ENCODE peak calls at places on chromosomes 16 and 17, in five cellular contexts. B is HCT116, O is GM12878, J is H1, Y is HepG2. H is an unnamed sample.

GRCh38 chr16:58509256-58510096 is 5.8 kb upstream of the SETD6 start:
- DNase-seq in Y (no peak), O (no peak), J (no peak), B (no peak), H (no peak)

GRCh38 chr16:56715128-56715527 is 14.8 kb upstream of the NUP93 start:
- DNase-seq in O (no peak), B (no peak), J (no peak), Y (no peak), H (no peak)

GRCh38 chr17:1111599-1112443 is 68.0 kb downstream of the ABR start:
- DNase-seq in Y (no peak), O (no peak), B (no peak), J (no peak), H (no peak)

GRCh38 chr16:47847220-47847970 is 308.4 kb downstream of the ABCC12 start:
- DNase-seq in J (no peak), O (no peak), Y (no peak), B (no peak), H (no peak)

GRCh38 chr16:85479972-85480726 is 133.0 kb upstream of the GSE1 start:
- DNase-seq in B (no peak), Y (no peak), J (no peak), O (no peak), H (no peak)

GRCh38 chr17:76700627-76701470 is 9.9 kb downstream of the MXRA7 start:
- DNase-seq in J (no peak), O (no peak), Y (peak), B (no peak), H (no peak)

GRCh38 chr17:78998311-78999055 is 11.1 kb downstream of the CANT1 start:
- DNase-seq in B (no peak), O (no peak), Y (no peak), J (no peak), H (no peak)

GRCh38 chr17:80781188-80781577 is 210.5 kb upstream of the CHMP6 start:
- DNase-seq in B (no peak), O (no peak), Y (no peak), J (no peak), H (no peak)

GRCh38 chr17:60757437-60757836 is 79.8 kb downstream of the BCAS3 start:
- DNase-seq in J (no peak), O (no peak), Y (no peak), B (no peak), H (no peak)

GRCh38 chr16:65123846-65124513 is 2.1 kb upstream of the CDH11 start:
- DNase-seq in O (no peak), Y (no peak), B (no peak), J (no peak), H (no peak)

GRCh38 chr17:1179635-1180433 is at the start of gene ABR:
- DNase-seq in O (no peak), B (no peak), J (no peak), Y (no peak), H (no peak)

GRCh38 chr17:73175962-73176565 is 11.3 kb downstream of the SSTR2 start:
- DNase-seq in B (no peak), Y (no peak), J (no peak), O (no peak), H (no peak)

GRCh38 chr16:78775161-78775561 is 675.7 kb downstream of the WWOX start:
- DNase-seq in O (no peak), J (no peak), B (no peak), Y (no peak), H (no peak)

GRCh38 chr17:29613371-29613837 is 9.3 kb downstream of the CORO6 start:
- DNase-seq in Y (peak), B (no peak), J (no peak), O (no peak), H (peak)

GRCh38 chr17:82884923-82885322 is 45.1 kb upstream of the ZNF750 start:
- DNase-seq in B (no peak), J (no peak), Y (no peak), O (no peak), H (no peak)

GRCh38 chr17:38797828-38798227 is 1.5 kb downstream of the PIP4K2B start:
- DNase-seq in O (no peak), J (no peak), Y (no peak), B (no peak), H (no peak)

GRCh38 chr16:88681084-88681680 is 5.1 kb downstream of the SNAI3 start:
- DNase-seq in O (no peak), Y (peak), B (no peak), J (peak), H (no peak)

GRCh38 chr16:87342978-87343752 is 26.0 kb upstream of the C16orf95 start:
- DNase-seq in Y (no peak), B (no peak), O (no peak), J (no peak), H (no peak)

GRCh38 chr16:72126429-72126765 is 32.8 kb downstream of the DHX38 start:
- DNase-seq in Y (peak), O (no peak), J (no peak), B (no peak), H (no peak)

GRCh38 chr17:17236295-17237025 is 508 bp downstream of the FLCN start:
- DNase-seq in B (no peak), O (no peak), J (no peak), Y (peak), H (no peak)

GRCh38 chr16:80997139-80997798 is 9.4 kb downstream of the CMC2 start:
- DNase-seq in J (no peak), Y (peak), B (no peak), O (peak), H (no peak)

GRCh38 chr16:81650982-81651562 is 128.0 kb upstream of the PLCG2 start:
- DNase-seq in O (no peak), J (no peak), B (no peak), Y (no peak), H (no peak)

GRCh38 chr16:54934536-54935410 is 4.1 kb downstream of the IRX5 start:
- DNase-seq in Y (no peak), O (no peak), J (no peak), B (no peak), H (no peak)

GRCh38 chr17:32927724-32928526 is at the start of gene TMEM98:
- DNase-seq in J (no peak), O (no peak), Y (no peak), B (no peak), H (no peak)

GRCh38 chr17:55683554-55684315 is 38.9 kb downstream of the TMEM100 start:
- DNase-seq in O (no peak), B (no peak), Y (no peak), J (no peak), H (no peak)

GRCh38 chr17:5770556-5771270 is 186.4 kb upstream of the NLRP1 start:
- DNase-seq in Y (no peak), B (no peak), O (no peak), J (no peak), H (no peak)

GRCh38 chr17:5773942-5774341 is 189.6 kb upstream of the NLRP1 start:
- DNase-seq in J (no peak), O (no peak), B (no peak), Y (no peak), H (no peak)

GRCh38 chr17:5775098-5775497 is 190.8 kb upstream of the NLRP1 start:
- DNase-seq in J (no peak), Y (no peak), B (no peak), O (no peak), H (no peak)

GRCh38 chr17:5772720-5773119 is 188.4 kb upstream of the NLRP1 start:
- DNase-seq in J (no peak), Y (no peak), O (no peak), B (no peak), H (no peak)

DNA sequence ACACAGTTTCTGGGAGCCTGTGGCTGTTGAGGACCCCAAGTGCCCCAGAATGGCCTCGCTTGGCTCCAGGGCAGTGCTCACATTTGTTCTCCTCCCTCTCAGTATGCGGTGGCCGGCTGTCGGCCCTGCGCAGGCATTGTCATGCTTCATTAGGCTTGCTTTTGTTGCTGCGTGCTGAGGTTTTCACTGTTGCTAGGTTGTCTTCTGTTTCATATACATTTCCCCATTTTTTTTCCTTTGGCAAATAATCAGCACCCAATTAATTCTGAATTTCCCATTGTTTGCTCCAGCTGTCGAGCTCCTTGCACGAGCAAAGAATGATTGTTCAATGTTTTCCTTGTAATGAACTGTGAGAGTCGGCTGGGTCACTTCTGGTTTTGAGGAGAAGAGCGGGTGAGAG is 185.6 kb upstream of the NLRP1 start:
- DNase-seq in J (no peak), O (no peak), Y (no peak), B (no peak), H (peak)
- TF ChIP-seq ZNF274 in J (no peak), O (no peak), Y (no peak), B (no peak), H (no peak)

DNA sequence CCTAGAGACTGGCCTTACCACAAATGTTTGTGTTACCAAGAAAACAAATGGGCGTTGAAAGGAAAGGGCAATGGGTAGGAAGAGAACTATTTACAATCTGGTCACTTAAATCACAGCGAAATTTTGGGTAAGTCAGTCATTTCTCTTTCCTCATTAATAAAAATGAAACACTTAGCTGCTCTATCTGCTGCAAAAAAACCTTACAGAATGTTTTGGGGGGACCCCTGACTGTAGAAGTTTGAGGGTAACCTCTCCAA is 742 bp upstream of the NUTF2 start:
- DNase-seq in O (no peak), B (no peak), J (no peak), Y (no peak), H (no peak)
- H3K9ac ChIP-seq in O (peak), B (peak), J (peak), Y (peak), H (peak)

GRCh38 chr17:51365090-51365489 is 104.7 kb downstream of the UTP18 start:
- DNase-seq in Y (no peak), J (no peak), O (no peak), B (no peak), H (no peak)
- TF ChIP-seq ZNF274 in Y (no peak), J (no peak), O (no peak), B (no peak), H (no peak)

GRCh38 chr17:50026046-50026675 is 29.7 kb upstream of the ITGA3 start:
- DNase-seq in Y (no peak), J (no peak), O (no peak), B (no peak), H (no peak)
- H3K9ac ChIP-seq in Y (no peak), J (no peak), O (no peak), B (peak), H (no peak)

GRCh38 chr17:49472527-49472926 is 22.6 kb upstream of the NGFR start:
- DNase-seq in B (no peak), O (no peak), J (no peak), Y (no peak), H (no peak)

GRCh38 chr17:49468827-49469385 is 26.2 kb upstream of the NGFR start:
- DNase-seq in Y (no peak), O (no peak), B (no peak), J (no peak), H (no peak)

GRCh38 chr17:49471769-49472168 is 23.3 kb upstream of the NGFR start:
- DNase-seq in Y (no peak), O (no peak), J (no peak), B (no peak), H (no peak)

GRCh38 chr17:49471089-49471683 is 23.9 kb upstream of the NGFR start:
- DNase-seq in B (no peak), J (no peak), Y (peak), O (no peak), H (no peak)

DNA sequence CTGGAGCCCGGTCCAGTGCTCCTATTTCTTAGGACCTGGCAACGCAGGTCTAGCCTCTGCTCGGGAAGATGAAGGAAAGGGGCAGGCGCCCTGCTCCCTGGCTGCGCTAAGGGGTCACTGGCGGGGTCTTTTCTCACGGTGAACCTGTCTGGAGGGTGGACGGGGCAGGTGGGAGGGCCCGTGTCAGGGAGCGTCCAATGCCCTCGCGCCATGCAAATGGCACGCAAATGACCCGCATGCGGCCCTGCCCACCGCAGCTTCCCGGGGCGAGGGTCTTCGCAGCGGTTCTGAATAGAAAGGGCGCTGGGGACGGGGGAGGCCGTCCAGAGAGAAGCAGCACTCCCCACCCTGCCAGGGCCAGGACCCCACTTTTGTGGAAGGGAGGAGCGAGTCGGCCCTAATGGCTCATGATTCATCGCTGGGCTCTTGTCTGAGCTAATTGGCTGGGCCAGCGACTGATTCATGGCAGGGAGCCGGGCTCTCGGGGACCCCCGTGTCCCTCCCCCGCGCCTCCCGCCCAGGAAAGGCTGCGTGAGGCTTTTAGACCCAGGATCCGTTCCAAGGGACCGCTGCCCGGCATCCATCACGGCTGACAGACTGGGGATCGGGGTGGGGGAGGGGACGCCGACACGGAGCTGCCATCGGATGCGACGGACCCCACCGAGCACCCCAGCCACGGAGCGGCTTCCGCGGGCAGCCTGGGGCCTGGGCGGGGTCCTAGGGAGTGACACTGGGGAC is 25.1 kb upstream of the NGFR start:
- DNase-seq in J (no peak), Y (no peak), B (no peak), O (no peak), H (no peak)
- TF ChIP-seq ZNF274 in J (no peak), Y (no peak), B (no peak), O (no peak), H (no peak)